ENCODE peak calls at places on chromosomes 7 and 10, in seven cellular contexts. I is brain microvascular endothelial cell; K is kidney; P is cardiac muscle cell; C is CD8-positive, alpha-beta memory T cell; G is cerebellum; F is aorta. L is an unnamed sample.

GRCh38 chr10:110336111-110336721 is 31.5 kb upstream of the SMNDC1 start:
- DNase-seq in C (no peak), G (no peak), P (peak; percentile 49), F (no peak), I (peak; percentile 90), K (no peak), L (peak; percentile 88)

GRCh38 chr7:149742075-149742701 is 31.2 kb downstream of the ZNF467 start:
- DNase-seq in I (peak; percentile 38), K (peak; percentile 87), G (peak; percentile 88), C (peak; percentile 38), F (peak; percentile 75), P (peak; percentile 79), L (peak; percentile 7)

GRCh38 chr10:21340341-21340740 is 185.1 kb downstream of the SKIDA1 start:
- DNase-seq in P (no peak), F (no peak), K (no peak), I (no peak), C (no peak), G (no peak), L (no peak)

GRCh38 chr7:6008668-6009611 is at the start of the genes AIMP2 and PMS2:
- DNase-seq in I (peak; percentile 98), F (peak; percentile 99), P (peak; percentile 99), G (peak; percentile 95), K (peak; percentile 99), C (peak; percentile 96), L (peak; percentile 94)

GRCh38 chr10:69142983-69143382 is 19.0 kb downstream of the VPS26A start:
- DNase-seq in F (no peak), C (no peak), P (no peak), G (no peak), I (no peak), K (no peak), L (no peak)

GRCh38 chr7:107951172-107951787 is 51.7 kb downstream of the LAMB1 start:
- DNase-seq in C (no peak), P (no peak), I (no peak), G (no peak), F (no peak), K (no peak), L (no peak)

GRCh38 chr7:54394877-54395276 is 147.3 kb upstream of the VSTM2A start:
- DNase-seq in P (no peak), C (no peak), G (no peak), F (no peak), K (no peak), I (no peak), L (no peak)

GRCh38 chr10:5047912-5048628 is 44.4 kb upstream of the AKR1C2 start:
- DNase-seq in I (no peak), G (no peak), K (no peak), P (no peak), F (no peak), C (no peak), L (no peak)

GRCh38 chr7:73681031-73681430 is 2.2 kb downstream of the DNAJC30 start:
- DNase-seq in I (peak; percentile 48), G (no peak), C (no peak), P (no peak), K (no peak), F (no peak), L (no peak)

GRCh38 chr10:118471863-118472262 is 123.6 kb downstream of the PRLHR start:
- DNase-seq in P (no peak), K (no peak), I (peak; percentile 80), C (no peak), G (no peak), F (no peak), L (peak; percentile 45)

GRCh38 chr10:71528371-71529202 is 131.9 kb downstream of the CDH23 start:
- DNase-seq in I (no peak), G (no peak), K (no peak), P (no peak), F (no peak), C (no peak), L (no peak)

GRCh38 chr10:4073912-4074311 is 288.9 kb upstream of the KLF6 start:
- DNase-seq in K (peak; percentile 76), F (peak; percentile 80), P (no peak), C (no peak), I (peak; percentile 50), G (no peak), L (no peak)

GRCh38 chr10:63576501-63576900 is 55.3 kb downstream of the REEP3 start:
- DNase-seq in K (no peak), G (no peak), F (no peak), P (no peak), I (no peak), C (no peak), L (no peak)

GRCh38 chr7:93843260-93843659 is 47.3 kb downstream of the TFPI2 start:
- DNase-seq in I (no peak), F (no peak), G (no peak), P (no peak), C (no peak), K (no peak), L (peak; percentile 0)

GRCh38 chr10:103493362-103493871 is at the start of gene NEURL1:
- DNase-seq in G (peak; percentile 63), I (no peak), C (no peak), F (no peak), K (peak; percentile 78), P (peak; percentile 51), L (no peak)

GRCh38 chr10:114542373-114542772 is 115.7 kb downstream of the ABLIM1 start:
- DNase-seq in G (no peak), P (no peak), I (no peak), C (no peak), K (no peak), F (no peak), L (no peak)

GRCh38 chr7:64879097-64879730 is 23.9 kb upstream of the ZNF273 start:
- DNase-seq in I (no peak), P (no peak), C (no peak), F (no peak), G (no peak), K (no peak), L (no peak)

L was measured in AG09319.